ENCODE peak calls at places on chromosome 5, in seven cellular contexts. C is IMR-90, R is H9, T is mesendoderm, L is H1, U is mesenchymal stem cell, O is neuronal stem cell. W is an unnamed sample.

GRCh38 chr5:147507480-147508126 is 2.3 kb downstream of the DPYSL3 start:
- DNase-seq in L (no peak), T (peak; percentile 12), U (peak; percentile 63), R (no peak), O (no peak), C (peak; percentile 78), W (no peak)

GRCh38 chr5:33272288-33272687 is 168.5 kb upstream of the TARS1 start:
- DNase-seq in R (no peak), U (peak; percentile 68), C (peak; percentile 94), O (no peak), L (no peak), T (no peak), W (peak; percentile 34)

GRCh38 chr5:172095368-172095960 is 89.0 kb upstream of the FBXW11 start:
- DNase-seq in R (peak; percentile 52), O (no peak), C (no peak), U (no peak), L (no peak), T (no peak), W (no peak)

GRCh38 chr5:111229871-111230812 is 6.0 kb downstream of the CAMK4 start:
- DNase-seq in O (no peak), T (no peak), C (no peak), R (no peak), L (no peak), U (no peak), W (no peak)

GRCh38 chr5:149466457-149466972 is 84.7 kb downstream of the CSNK1A1 start:
- DNase-seq in T (no peak), R (no peak), C (peak; percentile 95), O (no peak), U (peak; percentile 94), L (no peak), W (no peak)

GRCh38 chr5:57684299-57684702 is 201.7 kb upstream of the ACTBL2 start:
- DNase-seq in C (no peak), O (no peak), R (no peak), L (no peak), T (peak; percentile 57), U (no peak), W (no peak)

GRCh38 chr5:11251242-11251641 is 490.2 kb upstream of the DAP start:
- DNase-seq in C (peak; percentile 21), R (no peak), T (peak; percentile 80), O (peak; percentile 6), L (no peak), U (peak; percentile 15), W (peak; percentile 98)

GRCh38 chr5:14560091-14560595 is 21.4 kb upstream of the OTULINL start:
- DNase-seq in T (no peak), U (no peak), C (no peak), R (no peak), L (no peak), O (no peak), W (no peak)

GRCh38 chr5:143533978-143534763 is 130.7 kb upstream of the NR3C1 start:
- DNase-seq in R (no peak), C (no peak), O (no peak), T (no peak), U (no peak), L (no peak), W (no peak)

GRCh38 chr5:138482645-138483044 is 17.4 kb downstream of the EGR1 start:
- DNase-seq in L (no peak), T (no peak), U (no peak), R (no peak), O (no peak), C (no peak), W (no peak)

GRCh38 chr5:11139471-11139870 is 378.4 kb upstream of the DAP start:
- DNase-seq in U (peak; percentile 28), C (no peak), O (no peak), R (peak; percentile 53), T (peak; percentile 72), L (no peak), W (peak; percentile 21)

GRCh38 chr5:157025093-157025698 is 33.7 kb downstream of the HAVCR1 start:
- DNase-seq in U (no peak), T (no peak), L (no peak), O (no peak), R (no peak), C (no peak), W (no peak)

DNA sequence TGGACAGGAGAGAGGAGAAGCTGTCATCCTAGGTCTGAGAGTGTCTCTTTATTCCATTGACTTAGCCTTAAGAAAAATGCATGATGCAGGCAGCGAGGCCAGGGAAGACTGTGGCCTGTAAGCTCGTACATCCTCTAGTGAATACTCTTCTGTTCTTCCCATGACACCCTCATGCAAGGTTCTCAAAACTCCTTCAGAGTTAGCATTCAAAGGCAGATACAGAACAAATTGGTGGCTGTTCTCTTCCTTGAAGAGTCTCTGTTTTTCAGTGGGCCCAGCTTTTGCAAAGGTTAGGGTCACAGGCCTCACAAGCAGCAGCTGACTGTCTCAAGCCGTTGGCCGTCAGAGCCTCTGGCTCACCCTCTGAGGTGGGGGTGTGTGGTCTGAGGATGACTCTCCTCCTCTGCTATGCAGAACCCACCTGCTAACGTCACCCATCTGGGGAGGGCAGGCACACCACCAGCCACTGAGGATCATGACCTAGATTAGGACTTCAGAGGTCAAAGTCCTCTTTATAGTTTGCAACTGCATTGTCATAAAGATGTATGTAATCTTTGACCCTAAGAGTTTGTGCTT is 15.1 kb downstream of the ADCY2 start:
- DNase-seq in U (no peak), L (no peak), R (no peak), O (no peak), C (no peak), T (peak; percentile 75), W (no peak)
- H3K27me3 ChIP-seq in U (no peaks in the 10 kb centered on the region), L (no peaks in the 10 kb centered on the region), R (no peaks in the 10 kb centered on the region), O (no peaks in the 10 kb centered on the region), C (no peaks in the 10 kb centered on the region), T (no peaks in the 10 kb centered on the region), W (no peaks in the 10 kb centered on the region)

DNA sequence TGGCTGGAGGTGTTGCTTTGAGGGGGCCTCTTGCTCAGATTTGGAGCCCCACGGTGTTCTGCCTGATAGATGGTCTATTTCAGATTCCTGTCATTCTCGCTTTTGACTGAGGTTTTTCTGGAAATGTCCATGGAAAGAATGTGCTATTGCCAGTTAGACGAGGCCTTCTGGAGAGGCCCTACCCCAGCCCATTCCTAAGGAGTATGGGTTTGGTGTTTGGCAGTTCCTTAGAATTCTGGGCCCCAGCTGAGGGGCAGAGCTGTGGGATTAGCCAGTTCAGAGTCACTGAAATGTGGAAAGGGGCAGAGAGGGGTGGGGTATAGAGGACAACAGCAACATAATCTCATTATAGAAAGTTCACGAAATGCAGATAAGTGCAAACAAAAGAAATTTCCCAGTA is 50.5 kb downstream of the GALNT10 start:
- DNase-seq in U (no peak), L (no peak), C (no peak), O (no peak), T (no peak), R (no peak), W (peak; percentile 67)
- H3K4ac ChIP-seq in U (no peak overlapping the region), L (no peak overlapping the region), C (no peak overlapping the region), O (no peak overlapping the region), T (no peak overlapping the region), R (no peak overlapping the region), W (no peak overlapping the region)

GRCh38 chr5:1888541-1889251 is 6.0 kb upstream of the IRX4 start:
- DNase-seq in O (no peak), R (no peak), L (no peak), T (no peak), C (no peak), U (no peak), W (no peak)
- H3K27me3 ChIP-seq in O (peaks cover 58% of the 10 kb centered on the region), R (peaks cover 41% of the 10 kb centered on the region), L (peaks cover 62% of the 10 kb centered on the region), T (peaks cover 36% of the 10 kb centered on the region), C (peaks cover 68% of the 10 kb centered on the region), U (peaks cover 91% of the 10 kb centered on the region), W (peaks cover 54% of the 10 kb centered on the region)

GRCh38 chr5:78323241-78323640 is 28.7 kb upstream of the AP3B1 start:
- DNase-seq in T (no peak), O (no peak), C (no peak), L (no peak), U (no peak), R (no peak), W (no peak)

GRCh38 chr5:78331523-78332080 is 28.8 kb upstream of the SCAMP1 start:
- DNase-seq in L (no peak), R (no peak), T (no peak), C (no peak), O (peak; percentile 42), U (no peak), W (no peak)

GRCh38 chr5:78327761-78328510 is 32.5 kb upstream of the SCAMP1 start:
- DNase-seq in L (no peak), U (no peak), T (no peak), O (no peak), R (no peak), C (no peak), W (no peak)

GRCh38 chr5:78326930-78327329 is 32.4 kb upstream of the AP3B1 start:
- DNase-seq in U (no peak), R (no peak), C (no peak), L (no peak), O (no peak), T (no peak), W (no peak)

GRCh38 chr5:78328585-78329173 is 31.7 kb upstream of the SCAMP1 start:
- DNase-seq in C (peak; percentile 40), R (no peak), U (peak; percentile 17), L (no peak), O (no peak), T (peak; percentile 41), W (no peak)
- H3K4ac ChIP-seq in C (peak overlapping the region; percentile 42), R (no peak overlapping the region), U (no peak overlapping the region), L (no peak overlapping the region), O (no peak overlapping the region), T (peak overlapping the region; percentile 55), W (no peak overlapping the region)

DNA sequence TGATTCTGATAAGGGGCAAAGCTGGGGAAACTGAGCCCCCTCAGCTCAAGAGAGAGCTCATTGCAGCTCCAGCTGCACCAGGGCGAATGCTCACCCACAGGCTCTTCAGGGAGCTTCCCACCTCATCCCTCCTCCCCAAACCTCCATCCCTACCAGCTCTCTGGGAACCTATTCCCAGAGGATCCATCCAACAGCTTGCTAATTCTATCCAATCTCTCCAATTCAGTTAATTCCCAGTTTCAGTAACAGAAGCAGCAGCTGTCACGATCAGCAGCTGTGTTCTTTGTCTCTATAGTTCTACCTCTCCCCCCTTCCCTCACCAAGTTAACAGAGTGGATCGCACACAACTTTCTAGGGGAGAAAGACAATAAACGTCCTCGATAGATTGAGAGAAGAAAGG is 135.5 kb upstream of the EFNA5 start:
- DNase-seq in T (no peak), C (no peak), R (no peak), U (no peak), O (no peak), L (no peak), W (no peak)
- H3K27me3 ChIP-seq in T (no peaks in the 10 kb centered on the region), C (peaks cover 8% of the 10 kb centered on the region), R (no peaks in the 10 kb centered on the region), U (no peaks in the 10 kb centered on the region), O (no peaks in the 10 kb centered on the region), L (no peaks in the 10 kb centered on the region), W (no peaks in the 10 kb centered on the region)

GRCh38 chr5:124315746-124316415 is 430.6 kb downstream of the ZNF608 start:
- DNase-seq in L (no peak), R (no peak), T (no peak), O (no peak), C (peak; percentile 66), U (peak; percentile 6), W (no peak)
- H3K4ac ChIP-seq in L (no peak overlapping the region), R (no peak overlapping the region), T (no peak overlapping the region), O (no peak overlapping the region), C (no peak overlapping the region), U (no peak overlapping the region), W (no peak overlapping the region)